ENCODE peak calls at places on chromosome 13, in six cellular contexts. E, N, U, X, W and I are unnamed samples.

GRCh38 chr13:75881109-75881775 is 245.1 kb downstream of the LMO7 start:
- DNase-seq in E (no peak), N (no peak), X (no peak), W (no peak), U (peak), I (no peak)

GRCh38 chr13:42048323-42048624 is 174 bp upstream of the DGKH start:
- DNase-seq in X (no peak), U (no peak), W (no peak), N (no peak), E (no peak), I (peak)

GRCh38 chr13:83377486-83377885 is 504.8 kb downstream of the SLITRK1 start:
- DNase-seq in X (no peak), E (no peak), N (no peak), W (no peak), U (peak), I (no peak)

GRCh38 chr13:27037171-27037570 is 134.4 kb downstream of the USP12 start:
- DNase-seq in W (no peak), U (no peak), E (no peak), X (no peak), N (no peak), I (no peak)

GRCh38 chr13:84126671-84127171 is 244.4 kb upstream of the SLITRK1 start:
- DNase-seq in N (no peak), U (no peak), W (peak), X (no peak), E (no peak), I (no peak)

GRCh38 chr13:21501709-21502108 is 42.6 kb upstream of the ZDHHC20 start:
- DNase-seq in X (no peak), U (no peak), N (no peak), E (peak), W (no peak), I (no peak)

GRCh38 chr13:25910243-25910642 is 141.6 kb downstream of the SHISA2 start:
- DNase-seq in E (no peak), W (no peak), N (no peak), X (no peak), U (no peak), I (no peak)

GRCh38 chr13:28503182-28503980 is 8.5 kb upstream of the FLT1 start:
- DNase-seq in X (no peak), E (no peak), W (peak), N (no peak), U (peak), I (no peak)

GRCh38 chr13:89748716-89749115 is 1598.8 kb upstream of the MIR17HG start:
- DNase-seq in E (no peak), X (no peak), W (no peak), U (no peak), N (no peak), I (no peak)

GRCh38 chr13:40271511-40271910 is 394.9 kb downstream of the FOXO1 start:
- DNase-seq in U (no peak), E (no peak), W (no peak), N (no peak), X (peak), I (no peak)

GRCh38 chr13:106911020-106911419 is 343.1 kb upstream of the ARGLU1 start:
- DNase-seq in E (no peak), N (no peak), X (no peak), U (no peak), W (no peak), I (no peak)

GRCh38 chr13:114282143-114282685 is 813 bp downstream of the UPF3A start:
- DNase-seq in N (peak), E (peak), W (peak), X (peak), U (peak), I (no peak)

GRCh38 chr13:114015608-114016295 is 41.9 kb upstream of the C13orf46 start:
- DNase-seq in N (no peak), E (no peak), U (peak), X (no peak), W (no peak), I (no peak)

GRCh38 chr13:28046981-28047380 is 53.4 kb downstream of the FLT3 start:
- DNase-seq in X (no peak), N (no peak), E (no peak), W (no peak), U (peak), I (no peak)

GRCh38 chr13:97948041-97948440 is 5.4 kb upstream of the IPO5 start:
- DNase-seq in N (no peak), E (no peak), W (no peak), X (no peak), U (peak), I (no peak)

GRCh38 chr13:27128825-27129627 is 42.6 kb downstream of the USP12 start:
- DNase-seq in W (no peak), X (no peak), N (no peak), U (no peak), E (no peak), I (no peak)

GRCh38 chr13:113364371-113364932 is 522 bp upstream of the GRTP1 start:
- DNase-seq in X (no peak), W (no peak), N (peak), U (no peak), E (no peak), I (no peak)

GRCh38 chr13:101301053-101301452 is 115.3 kb downstream of the NALCN start:
- DNase-seq in U (no peak), N (no peak), W (no peak), X (no peak), E (no peak), I (no peak)

GRCh38 chr13:22062478-22063205 is 391.8 kb downstream of the FGF9 start:
- DNase-seq in U (peak), N (no peak), X (no peak), E (no peak), W (no peak), I (no peak)

GRCh38 chr13:62357887-62358645 is 942.4 kb upstream of the PCDH20 start:
- DNase-seq in N (no peak), U (peak), E (peak), W (no peak), X (no peak), I (no peak)

GRCh38 chr13:96984061-96984508 is 10.2 kb downstream of the OXGR1 start:
- DNase-seq in E (no peak), U (no peak), N (no peak), W (peak), X (peak), I (peak)

GRCh38 chr13:68927387-68928026 is 1180.1 kb upstream of the ATXN8OS start:
- DNase-seq in W (no peak), N (no peak), E (peak), X (peak), U (no peak), I (no peak)

GRCh38 chr13:61664821-61665705 is 249.4 kb upstream of the PCDH20 start:
- DNase-seq in E (peak), N (no peak), X (no peak), W (peak), U (no peak), I (no peak)

GRCh38 chr13:94549241-94550029 is 46.5 kb downstream of the TGDS start:
- DNase-seq in X (peak), W (peak), E (peak), U (peak), N (peak), I (peak)
- TF ChIP-seq POLR2A in X (no peak), W (peak), E (no peak), U (peak), N (peak), I (peak)

GRCh38 chr13:102781591-102781990 is 8.0 kb upstream of the TEX30 start:
- DNase-seq in N (no peak), W (no peak), E (no peak), X (no peak), U (no peak), I (no peak)
- TF ChIP-seq POLR2A in N (no peak), W (no peak), E (no peak), X (no peak), U (no peak), I (no peak)

DNA sequence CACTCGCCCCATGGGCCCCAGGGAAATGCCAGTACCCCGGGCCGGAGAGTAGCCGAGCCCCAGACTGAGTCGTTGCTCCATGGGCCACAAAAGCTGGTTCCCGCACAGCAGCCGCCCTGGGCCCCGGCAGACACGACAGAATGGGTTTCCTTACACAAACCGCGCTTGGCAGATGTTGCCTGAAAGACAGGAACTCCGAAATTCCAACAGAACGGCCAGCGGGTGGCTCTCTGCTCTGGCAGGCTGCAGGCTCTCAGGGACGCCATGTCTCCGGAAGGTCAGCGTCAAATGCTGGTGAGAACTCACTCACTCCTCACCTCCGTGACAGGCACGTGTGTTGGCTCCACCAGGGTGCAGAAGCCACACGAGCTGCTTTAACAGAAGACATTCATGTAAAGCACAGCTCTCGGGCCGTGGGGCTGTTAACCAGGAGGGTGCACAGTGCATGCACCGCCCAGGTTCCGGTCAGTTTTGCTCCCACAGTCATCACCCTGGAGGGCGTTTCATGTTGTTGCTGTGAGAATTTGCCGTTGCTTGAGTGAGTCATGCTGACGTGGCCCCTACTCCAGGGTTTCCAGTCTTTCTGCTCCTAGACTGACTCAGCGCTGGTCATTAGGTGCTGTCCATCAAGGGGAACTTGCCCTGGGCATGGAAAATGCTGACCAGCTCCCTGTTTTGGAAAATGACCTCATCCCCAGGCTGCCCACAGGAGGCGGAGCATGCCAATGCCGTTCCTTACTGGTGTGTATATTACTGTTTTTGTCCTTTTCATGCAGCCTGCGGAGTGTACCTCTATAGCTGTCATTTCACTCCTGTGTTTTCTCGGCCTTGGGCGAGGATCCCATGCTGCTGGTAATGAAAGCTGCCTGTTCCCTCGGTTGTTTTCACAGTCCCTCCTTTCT is 44.8 kb downstream of the ANKRD10 start:
- DNase-seq in U (peak), N (peak), X (peak), W (peak), E (peak), I (no peak)
- TF ChIP-seq POLR2A in U (peak), N (no peak), X (no peak), W (no peak), E (peak), I (no peak)

GRCh38 chr13:24495151-24495729 is 17.3 kb downstream of the PARP4 start:
- DNase-seq in X (no peak), E (no peak), W (no peak), U (no peak), N (no peak), I (no peak)
- TF ChIP-seq POLR2A in X (no peak), E (no peak), W (no peak), U (no peak), N (no peak), I (no peak)

DNA sequence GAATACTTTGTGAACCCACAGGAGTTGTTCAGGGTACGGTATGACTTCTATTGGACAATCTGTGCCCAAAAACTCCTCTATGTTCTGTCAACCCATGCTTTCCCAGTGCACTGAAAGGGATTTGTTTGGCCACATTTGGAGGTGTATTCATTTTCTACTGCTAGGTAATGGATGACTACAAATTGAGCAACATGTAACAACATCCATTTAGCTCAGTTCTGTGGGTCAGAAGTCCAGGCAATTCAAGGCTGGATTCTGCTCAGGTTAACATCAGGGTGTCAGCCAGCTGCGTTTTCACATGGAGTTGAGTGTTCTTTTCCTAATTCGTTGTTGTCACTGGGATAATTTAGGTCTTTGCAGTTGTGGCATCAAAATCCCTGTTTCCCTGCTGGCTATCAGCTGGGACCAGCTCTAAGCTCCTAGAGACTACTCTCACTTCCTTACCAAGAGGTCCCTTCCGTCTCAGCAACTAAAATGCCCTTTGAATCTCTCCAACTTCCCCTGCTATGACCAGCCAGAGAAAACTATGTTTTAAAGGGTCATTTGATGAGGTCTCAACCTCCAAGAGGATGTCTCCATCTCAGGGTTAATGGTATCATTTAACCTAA is 25.4 kb downstream of the MIR17HG start:
- DNase-seq in W (no peak), U (no peak), N (no peak), E (peak), X (no peak), I (no peak)
- TF ChIP-seq POLR2A in W (no peak), U (no peak), N (no peak), E (no peak), X (no peak), I (no peak)

GRCh38 chr13:49098198-49098597 is 121.9 kb upstream of the MLNR start:
- DNase-seq in E (no peak), U (peak), N (no peak), W (no peak), X (no peak), I (no peak)
- TF ChIP-seq POLR2A in E (no peak), U (no peak), N (no peak), W (no peak), X (no peak), I (no peak)

GRCh38 chr13:46575321-46575721 is 22.4 kb downstream of the LRCH1 start:
- DNase-seq in X (no peak), E (no peak), N (no peak), U (peak), W (no peak), I (no peak)
- TF ChIP-seq POLR2A in X (no peak), E (no peak), N (no peak), U (no peak), W (no peak), I (no peak)

GRCh38 chr13:77196052-77196618 is 130.8 kb downstream of the MYCBP2 start:
- DNase-seq in N (no peak), X (no peak), E (no peak), W (no peak), U (no peak), I (no peak)

GRCh38 chr13:77185721-77186120 is 141.2 kb downstream of the MYCBP2 start:
- DNase-seq in E (no peak), X (no peak), N (no peak), U (no peak), W (no peak), I (no peak)

GRCh38 chr13:77184455-77184854 is 142.4 kb downstream of the MYCBP2 start:
- DNase-seq in E (no peak), W (peak), X (no peak), N (no peak), U (no peak), I (peak)

GRCh38 chr13:77190349-77190748 is 136.5 kb downstream of the MYCBP2 start:
- DNase-seq in W (no peak), N (no peak), X (no peak), U (no peak), E (no peak), I (no peak)
- TF ChIP-seq POLR2A in W (no peak), N (no peak), X (no peak), U (no peak), E (no peak), I (no peak)

GRCh38 chr13:99916366-99917103 is 55.0 kb downstream of the ZIC5 start:
- DNase-seq in X (no peak), W (no peak), E (peak), U (peak), N (no peak), I (peak)
- TF ChIP-seq POLR2A in X (no peak), W (no peak), E (no peak), U (no peak), N (no peak), I (no peak)